ENCODE peak calls at places on chromosome 6, in nine cellular contexts. One of them, this sample, is unnamed.

GRCh38 chr6:154766288-154766687 is 33.1 kb downstream of the SCAF8 start:
- DNase-seq in CD8-positive, alpha-beta T cell: no peak
- DNase-seq in cardiac fibroblast: no peak
- DNase-seq in right lobe of liver: no peak
- DNase-seq in osteocyte: no peak
- DNase-seq in fibroblast of lung: no peak
- DNase-seq in hepatocyte: no peak
- DNase-seq in left ventricle myocardium inferior: no peak
- DNase-seq in heart right ventricle: no peak
- DNase-seq in this sample: no peak

GRCh38 chr6:165231177-165231576 is 78.2 kb downstream of the C6orf118 start:
- DNase-seq in CD8-positive, alpha-beta T cell: no peak
- DNase-seq in cardiac fibroblast: no peak
- DNase-seq in right lobe of liver: no peak
- DNase-seq in osteocyte: no peak
- DNase-seq in fibroblast of lung: no peak
- DNase-seq in hepatocyte: no peak
- DNase-seq in left ventricle myocardium inferior: no peak
- DNase-seq in heart right ventricle: no peak
- DNase-seq in this sample: no peak

GRCh38 chr6:69026243-69026642 is 391.2 kb downstream of the ADGRB3 start:
- DNase-seq in CD8-positive, alpha-beta T cell: no peak
- DNase-seq in cardiac fibroblast: peak; percentile 85
- DNase-seq in right lobe of liver: no peak
- DNase-seq in osteocyte: no peak
- DNase-seq in fibroblast of lung: peak; percentile 85
- DNase-seq in hepatocyte: no peak
- DNase-seq in left ventricle myocardium inferior: no peak
- DNase-seq in heart right ventricle: no peak
- DNase-seq in this sample: no peak

GRCh38 chr6:30357678-30358339 is 12.9 kb downstream of the RPP21 start:
- DNase-seq in CD8-positive, alpha-beta T cell: peak; percentile 16
- DNase-seq in cardiac fibroblast: peak; percentile 85
- DNase-seq in right lobe of liver: no peak
- DNase-seq in osteocyte: no peak
- DNase-seq in fibroblast of lung: peak; percentile 64
- DNase-seq in hepatocyte: peak; percentile 80
- DNase-seq in left ventricle myocardium inferior: no peak
- DNase-seq in heart right ventricle: no peak
- DNase-seq in this sample: peak; percentile 58

GRCh38 chr6:89951574-89952360 is 57.5 kb downstream of the GJA10 start:
- DNase-seq in CD8-positive, alpha-beta T cell: no peak
- DNase-seq in cardiac fibroblast: peak; percentile 23
- DNase-seq in right lobe of liver: no peak
- DNase-seq in osteocyte: no peak
- DNase-seq in fibroblast of lung: peak; percentile 78
- DNase-seq in hepatocyte: peak; percentile 35
- DNase-seq in left ventricle myocardium inferior: no peak
- DNase-seq in heart right ventricle: no peak
- DNase-seq in this sample: peak; percentile 47

GRCh38 chr6:15148356-15149058 is 97.4 kb upstream of the JARID2 start:
- DNase-seq in CD8-positive, alpha-beta T cell: no peak
- DNase-seq in cardiac fibroblast: peak; percentile 84
- DNase-seq in right lobe of liver: no peak
- DNase-seq in osteocyte: no peak
- DNase-seq in fibroblast of lung: peak; percentile 77
- DNase-seq in hepatocyte: peak; percentile 58
- DNase-seq in left ventricle myocardium inferior: no peak
- DNase-seq in heart right ventricle: no peak
- DNase-seq in this sample: peak; percentile 64

GRCh38 chr6:110875548-110876169 is 1.1 kb downstream of the AMD1 start:
- DNase-seq in CD8-positive, alpha-beta T cell: peak; percentile 49
- DNase-seq in cardiac fibroblast: no peak
- DNase-seq in right lobe of liver: peak; percentile 68
- DNase-seq in osteocyte: peak; percentile 87
- DNase-seq in fibroblast of lung: peak; percentile 37
- DNase-seq in hepatocyte: peak; percentile 76
- DNase-seq in left ventricle myocardium inferior: peak; percentile 48
- DNase-seq in heart right ventricle: peak; percentile 61
- DNase-seq in this sample: peak; percentile 66

GRCh38 chr6:70706491-70707123 is 38.9 kb downstream of the SMAP1 start:
- DNase-seq in CD8-positive, alpha-beta T cell: no peak
- DNase-seq in cardiac fibroblast: peak; percentile 75
- DNase-seq in right lobe of liver: no peak
- DNase-seq in osteocyte: no peak
- DNase-seq in fibroblast of lung: peak; percentile 19
- DNase-seq in hepatocyte: peak; percentile 46
- DNase-seq in left ventricle myocardium inferior: no peak
- DNase-seq in heart right ventricle: no peak
- DNase-seq in this sample: peak; percentile 61

GRCh38 chr6:53979468-53980067 is 131.7 kb upstream of the MLIP start:
- DNase-seq in CD8-positive, alpha-beta T cell: no peak
- DNase-seq in cardiac fibroblast: peak; percentile 74
- DNase-seq in right lobe of liver: no peak
- DNase-seq in osteocyte: no peak
- DNase-seq in fibroblast of lung: no peak
- DNase-seq in hepatocyte: peak; percentile 60
- DNase-seq in left ventricle myocardium inferior: no peak
- DNase-seq in heart right ventricle: no peak
- DNase-seq in this sample: peak; percentile 58

GRCh38 chr6:104702126-104702841 is 157.4 kb downstream of the HACE1 start:
- DNase-seq in CD8-positive, alpha-beta T cell: no peak
- DNase-seq in cardiac fibroblast: no peak
- DNase-seq in right lobe of liver: no peak
- DNase-seq in osteocyte: no peak
- DNase-seq in fibroblast of lung: no peak
- DNase-seq in hepatocyte: no peak
- DNase-seq in left ventricle myocardium inferior: no peak
- DNase-seq in heart right ventricle: no peak
- DNase-seq in this sample: no peak

GRCh38 chr6:157825243-157825904 is 2.3 kb downstream of the SNX9 start:
- DNase-seq in CD8-positive, alpha-beta T cell: no peak
- DNase-seq in cardiac fibroblast: peak; percentile 24
- DNase-seq in right lobe of liver: no peak
- DNase-seq in osteocyte: no peak
- DNase-seq in fibroblast of lung: peak; percentile 74
- DNase-seq in hepatocyte: no peak
- DNase-seq in left ventricle myocardium inferior: no peak
- DNase-seq in heart right ventricle: no peak
- DNase-seq in this sample: no peak

GRCh38 chr6:157823001-157823522 is at the start of gene SNX9:
- DNase-seq in CD8-positive, alpha-beta T cell: peak; percentile 27
- DNase-seq in cardiac fibroblast: peak; percentile 72
- DNase-seq in right lobe of liver: peak; percentile 86
- DNase-seq in osteocyte: peak; percentile 90
- DNase-seq in fibroblast of lung: peak; percentile 80
- DNase-seq in hepatocyte: peak; percentile 94
- DNase-seq in left ventricle myocardium inferior: peak; percentile 84
- DNase-seq in heart right ventricle: peak; percentile 82
- DNase-seq in this sample: peak; percentile 70

GRCh38 chr6:157821342-157822033 is 1.6 kb upstream of the SNX9 start:
- DNase-seq in CD8-positive, alpha-beta T cell: no peak
- DNase-seq in cardiac fibroblast: peak; percentile 54
- DNase-seq in right lobe of liver: no peak
- DNase-seq in osteocyte: no peak
- DNase-seq in fibroblast of lung: no peak
- DNase-seq in hepatocyte: no peak
- DNase-seq in left ventricle myocardium inferior: no peak
- DNase-seq in heart right ventricle: no peak
- DNase-seq in this sample: no peak

GRCh38 chr6:157822221-157823000 is 635 bp upstream of the SNX9 start:
- DNase-seq in CD8-positive, alpha-beta T cell: no peak
- DNase-seq in cardiac fibroblast: peak; percentile 20
- DNase-seq in right lobe of liver: peak; percentile 62
- DNase-seq in osteocyte: peak; percentile 85
- DNase-seq in fibroblast of lung: no peak
- DNase-seq in hepatocyte: no peak
- DNase-seq in left ventricle myocardium inferior: peak; percentile 25
- DNase-seq in heart right ventricle: peak; percentile 39
- DNase-seq in this sample: no peak

GRCh38 chr6:157823523-157824370 is 701 bp downstream of the SNX9 start:
- DNase-seq in CD8-positive, alpha-beta T cell: peak; percentile 18
- DNase-seq in cardiac fibroblast: peak; percentile 83
- DNase-seq in right lobe of liver: peak; percentile 65
- DNase-seq in osteocyte: peak; percentile 85
- DNase-seq in fibroblast of lung: peak; percentile 77
- DNase-seq in hepatocyte: peak; percentile 79
- DNase-seq in left ventricle myocardium inferior: peak; percentile 24
- DNase-seq in heart right ventricle: peak; percentile 50
- DNase-seq in this sample: peak; percentile 73
- TF ChIP-seq CTCF in CD8-positive, alpha-beta T cell: no peak
- TF ChIP-seq CTCF in cardiac fibroblast: no peak
- TF ChIP-seq CTCF in right lobe of liver: peak; percentile 8
- TF ChIP-seq CTCF in osteocyte: no peak
- TF ChIP-seq CTCF in fibroblast of lung: no peak
- TF ChIP-seq CTCF in hepatocyte: peak; percentile 2
- TF ChIP-seq CTCF in left ventricle myocardium inferior: peak; percentile 29
- TF ChIP-seq CTCF in heart right ventricle: no peak
- TF ChIP-seq CTCF in this sample: no peak

GRCh38 chr6:52407467-52407866 is 12.7 kb upstream of the EFHC1 start:
- DNase-seq in CD8-positive, alpha-beta T cell: no peak
- DNase-seq in cardiac fibroblast: peak; percentile 70
- DNase-seq in right lobe of liver: no peak
- DNase-seq in osteocyte: no peak
- DNase-seq in fibroblast of lung: peak; percentile 56
- DNase-seq in hepatocyte: peak; percentile 49
- DNase-seq in left ventricle myocardium inferior: no peak
- DNase-seq in heart right ventricle: no peak
- DNase-seq in this sample: peak; percentile 60
- TF ChIP-seq CTCF in CD8-positive, alpha-beta T cell: peak; percentile 48
- TF ChIP-seq CTCF in cardiac fibroblast: peak; percentile 63
- TF ChIP-seq CTCF in right lobe of liver: peak; percentile 54
- TF ChIP-seq CTCF in osteocyte: peak; percentile 70
- TF ChIP-seq CTCF in fibroblast of lung: peak; percentile 55
- TF ChIP-seq CTCF in hepatocyte: peak; percentile 48
- TF ChIP-seq CTCF in left ventricle myocardium inferior: peak; percentile 67
- TF ChIP-seq CTCF in heart right ventricle: peak; percentile 17
- TF ChIP-seq CTCF in this sample: peak; percentile 51

GRCh38 chr6:36858407-36858981 is 16.1 kb downstream of the PPIL1 start:
- DNase-seq in CD8-positive, alpha-beta T cell: no peak
- DNase-seq in cardiac fibroblast: peak; percentile 52
- DNase-seq in right lobe of liver: no peak
- DNase-seq in osteocyte: no peak
- DNase-seq in fibroblast of lung: peak; percentile 79
- DNase-seq in hepatocyte: no peak
- DNase-seq in left ventricle myocardium inferior: no peak
- DNase-seq in heart right ventricle: peak; percentile 37
- DNase-seq in this sample: no peak

GRCh38 chr6:36855750-36856149 is 16.5 kb upstream of the CPNE5 start:
- DNase-seq in CD8-positive, alpha-beta T cell: no peak
- DNase-seq in cardiac fibroblast: no peak
- DNase-seq in right lobe of liver: no peak
- DNase-seq in osteocyte: no peak
- DNase-seq in fibroblast of lung: peak; percentile 23
- DNase-seq in hepatocyte: no peak
- DNase-seq in left ventricle myocardium inferior: no peak
- DNase-seq in heart right ventricle: no peak
- DNase-seq in this sample: no peak

GRCh38 chr6:36860126-36860525 is 14.5 kb downstream of the PPIL1 start:
- DNase-seq in CD8-positive, alpha-beta T cell: no peak
- DNase-seq in cardiac fibroblast: no peak
- DNase-seq in right lobe of liver: no peak
- DNase-seq in osteocyte: no peak
- DNase-seq in fibroblast of lung: no peak
- DNase-seq in hepatocyte: no peak
- DNase-seq in left ventricle myocardium inferior: no peak
- DNase-seq in heart right ventricle: no peak
- DNase-seq in this sample: no peak

GRCh38 chr6:36856277-36856676 is 17.0 kb upstream of the CPNE5 start:
- DNase-seq in CD8-positive, alpha-beta T cell: no peak
- DNase-seq in cardiac fibroblast: no peak
- DNase-seq in right lobe of liver: peak; percentile 60
- DNase-seq in osteocyte: no peak
- DNase-seq in fibroblast of lung: no peak
- DNase-seq in hepatocyte: no peak
- DNase-seq in left ventricle myocardium inferior: peak; percentile 46
- DNase-seq in heart right ventricle: no peak
- DNase-seq in this sample: no peak

GRCh38 chr6:36857325-36857724 is 17.3 kb downstream of the PPIL1 start:
- DNase-seq in CD8-positive, alpha-beta T cell: no peak
- DNase-seq in cardiac fibroblast: no peak
- DNase-seq in right lobe of liver: no peak
- DNase-seq in osteocyte: no peak
- DNase-seq in fibroblast of lung: no peak
- DNase-seq in hepatocyte: no peak
- DNase-seq in left ventricle myocardium inferior: no peak
- DNase-seq in heart right ventricle: no peak
- DNase-seq in this sample: no peak
- TF ChIP-seq CTCF in CD8-positive, alpha-beta T cell: no peak
- TF ChIP-seq CTCF in cardiac fibroblast: no peak
- TF ChIP-seq CTCF in right lobe of liver: no peak
- TF ChIP-seq CTCF in osteocyte: no peak
- TF ChIP-seq CTCF in fibroblast of lung: no peak
- TF ChIP-seq CTCF in hepatocyte: no peak
- TF ChIP-seq CTCF in left ventricle myocardium inferior: no peak
- TF ChIP-seq CTCF in heart right ventricle: no peak
- TF ChIP-seq CTCF in this sample: no peak

GRCh38 chr6:38856490-38856889 is 141.4 kb downstream of the DNAH8 start:
- DNase-seq in CD8-positive, alpha-beta T cell: no peak
- DNase-seq in cardiac fibroblast: no peak
- DNase-seq in right lobe of liver: no peak
- DNase-seq in osteocyte: no peak
- DNase-seq in fibroblast of lung: no peak
- DNase-seq in hepatocyte: no peak
- DNase-seq in left ventricle myocardium inferior: no peak
- DNase-seq in heart right ventricle: no peak
- DNase-seq in this sample: no peak

GRCh38 chr6:38847497-38847896 is 132.4 kb downstream of the DNAH8 start:
- DNase-seq in CD8-positive, alpha-beta T cell: no peak
- DNase-seq in cardiac fibroblast: no peak
- DNase-seq in right lobe of liver: no peak
- DNase-seq in osteocyte: no peak
- DNase-seq in fibroblast of lung: no peak
- DNase-seq in hepatocyte: no peak
- DNase-seq in left ventricle myocardium inferior: no peak
- DNase-seq in heart right ventricle: no peak
- DNase-seq in this sample: no peak

GRCh38 chr6:38848760-38849159 is 133.6 kb downstream of the DNAH8 start:
- DNase-seq in CD8-positive, alpha-beta T cell: no peak
- DNase-seq in cardiac fibroblast: no peak
- DNase-seq in right lobe of liver: no peak
- DNase-seq in osteocyte: no peak
- DNase-seq in fibroblast of lung: no peak
- DNase-seq in hepatocyte: no peak
- DNase-seq in left ventricle myocardium inferior: no peak
- DNase-seq in heart right ventricle: no peak
- DNase-seq in this sample: no peak

GRCh38 chr6:38853236-38853635 is 138.1 kb downstream of the DNAH8 start:
- DNase-seq in CD8-positive, alpha-beta T cell: no peak
- DNase-seq in cardiac fibroblast: no peak
- DNase-seq in right lobe of liver: no peak
- DNase-seq in osteocyte: no peak
- DNase-seq in fibroblast of lung: no peak
- DNase-seq in hepatocyte: no peak
- DNase-seq in left ventricle myocardium inferior: no peak
- DNase-seq in heart right ventricle: no peak
- DNase-seq in this sample: no peak

DNA sequence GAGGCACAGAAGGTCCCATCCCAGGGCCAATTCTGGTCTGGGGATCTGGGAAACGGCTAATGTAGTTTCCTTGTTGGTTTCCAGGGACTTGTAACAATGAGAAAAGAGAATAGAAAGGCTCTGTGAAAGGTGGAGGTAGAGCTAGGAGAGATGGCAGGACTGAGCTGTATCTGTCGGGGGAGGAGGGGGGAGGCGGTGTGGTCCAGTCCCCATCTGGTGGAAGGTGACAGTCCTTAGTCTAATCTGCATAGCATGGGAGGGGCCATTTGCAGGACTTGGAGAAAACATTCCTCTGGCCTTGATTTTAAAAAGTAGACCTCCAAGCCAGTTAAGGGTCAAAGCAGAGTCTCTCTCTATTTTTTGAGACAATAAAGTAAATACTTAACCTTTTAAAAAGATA is 137.1 kb downstream of the DNAH8 start:
- DNase-seq in CD8-positive, alpha-beta T cell: no peak
- DNase-seq in cardiac fibroblast: no peak
- DNase-seq in right lobe of liver: no peak
- DNase-seq in osteocyte: no peak
- DNase-seq in fibroblast of lung: no peak
- DNase-seq in hepatocyte: no peak
- DNase-seq in left ventricle myocardium inferior: no peak
- DNase-seq in heart right ventricle: no peak
- DNase-seq in this sample: no peak
- TF ChIP-seq CTCF in CD8-positive, alpha-beta T cell: no peak
- TF ChIP-seq CTCF in cardiac fibroblast: no peak
- TF ChIP-seq CTCF in right lobe of liver: no peak
- TF ChIP-seq CTCF in osteocyte: no peak
- TF ChIP-seq CTCF in fibroblast of lung: no peak
- TF ChIP-seq CTCF in hepatocyte: no peak
- TF ChIP-seq CTCF in left ventricle myocardium inferior: no peak
- TF ChIP-seq CTCF in heart right ventricle: no peak
- TF ChIP-seq CTCF in this sample: no peak